ENCODE peak calls at places on chromosome 15, in ten cellular contexts. B is esophagus muscularis mucosa, X is heart left ventricle, M is breast epithelium, A is HepG2, K is adrenal gland, R is A549, H is Peyer's patch, T is endothelial cell of umbilical vein, P is IMR-90. G is an unnamed sample.

GRCh38 chr15:61169904-61170695 is 59.0 kb downstream of the RORA start:
- DNase-seq in A (no peak), X (no peak), B (no peak), K (no peak), M (no peak), R (no peak), P (no peak), T (no peak), H (no peak), G (no peak)

GRCh38 chr15:60582370-60583036 is 103.6 kb upstream of the ICE2 start:
- DNase-seq in R (no peak), B (no peak), H (no peak), A (peak; percentile 45), K (no peak), X (no peak), T (peak; percentile 49), P (peak; percentile 54), M (no peak), G (no peak)

GRCh38 chr15:77162872-77163633 is 92.1 kb upstream of the TSPAN3 start:
- DNase-seq in H (no peak), X (no peak), K (no peak), R (no peak), B (no peak), P (no peak), T (no peak), M (no peak), A (no peak), G (no peak)

GRCh38 chr15:75452968-75453702 is 1.6 kb upstream of the SIN3A start:
- DNase-seq in A (peak; percentile 42), H (peak; percentile 72), X (peak; percentile 55), K (peak; percentile 77), R (peak; percentile 25), M (peak; percentile 66), T (peak; percentile 49), B (peak; percentile 92), P (no peak), G (peak; percentile 51)

GRCh38 chr15:89820651-89821611 is 6.3 kb upstream of the ANPEP start:
- DNase-seq in P (peak; percentile 86), H (no peak), R (peak; percentile 81), B (no peak), M (no peak), A (no peak), X (no peak), K (peak; percentile 57), T (peak; percentile 72), G (no peak)

GRCh38 chr15:51075364-51075763 is 19.3 kb downstream of the TNFAIP8L3 start:
- DNase-seq in T (no peak), B (no peak), H (no peak), X (peak; percentile 58), P (no peak), R (no peak), M (no peak), A (no peak), K (no peak), G (no peak)

GRCh38 chr15:23647421-23648375 is at the start of gene MAGEL2:
- DNase-seq in A (no peak), P (no peak), H (no peak), R (no peak), K (no peak), T (no peak), B (no peak), X (no peak), M (no peak), G (no peak)

GRCh38 chr15:55627730-55628368 is 39.7 kb upstream of the PYGO1 start:
- DNase-seq in K (peak; percentile 81), M (no peak), B (no peak), A (peak; percentile 18), T (peak; percentile 76), P (peak; percentile 95), R (peak; percentile 89), H (no peak), X (no peak), G (peak; percentile 80)

GRCh38 chr15:93126496-93127083 is 37.6 kb upstream of the RGMA start:
- DNase-seq in M (no peak), P (no peak), K (peak; percentile 50), X (peak; percentile 69), T (no peak), A (no peak), H (no peak), R (no peak), B (no peak), G (no peak)

GRCh38 chr15:71329509-71330260 is 214.4 kb downstream of the THSD4 start:
- DNase-seq in P (peak; percentile 46), A (no peak), T (peak; percentile 4), H (peak; percentile 81), M (no peak), R (no peak), B (no peak), K (peak; percentile 81), X (no peak), G (no peak)

GRCh38 chr15:89307046-89307587 is 27.5 kb downstream of the POLG start:
- DNase-seq in P (peak; percentile 66), B (no peak), X (no peak), R (no peak), K (no peak), M (no peak), H (no peak), A (no peak), T (peak; percentile 52), G (no peak)

GRCh38 chr15:76339302-76340197 is 3.0 kb downstream of the ISL2 start:
- DNase-seq in R (no peak), A (no peak), H (no peak), T (peak; percentile 62), M (no peak), P (no peak), X (no peak), B (no peak), K (no peak), G (peak; percentile 82)

GRCh38 chr15:52568569-52569243 is at the start of gene ARPP19:
- DNase-seq in A (peak; percentile 94), K (peak; percentile 96), H (peak; percentile 96), M (peak; percentile 89), R (peak; percentile 99), B (peak; percentile 97), X (peak; percentile 89), P (peak; percentile 86), T (peak; percentile 86), G (peak; percentile 91)
- TF ChIP-seq POLR2A in A (peak; percentile 68), K (peak; percentile 66), H (peak; percentile 72), M (peak; percentile 87), R (peak; percentile 67), B (peak; percentile 84), X (peak; percentile 76), P (peak; percentile 62), T (peak; percentile 88), G (no peak)

GRCh38 chr15:58021332-58022230 is 43.9 kb downstream of the ALDH1A2 start:
- DNase-seq in P (no peak), H (no peak), K (no peak), M (no peak), X (no peak), A (no peak), R (no peak), B (no peak), T (no peak), G (no peak)

GRCh38 chr15:58026051-58026450 is 39.5 kb downstream of the ALDH1A2 start:
- DNase-seq in A (no peak), R (no peak), X (no peak), T (no peak), M (no peak), K (no peak), B (no peak), H (no peak), P (no peak), G (no peak)

GRCh38 chr15:58026552-58026951 is 39.0 kb downstream of the ALDH1A2 start:
- DNase-seq in H (no peak), T (no peak), X (no peak), P (no peak), K (no peak), A (no peak), R (no peak), M (no peak), B (no peak), G (no peak)
- H3K4me3 ChIP-seq in H (no peak overlapping the region), T (no peak overlapping the region), X (no peak overlapping the region), P (no peak overlapping the region), K (no peak overlapping the region), A (no peak overlapping the region), R (no peak overlapping the region), M (no peak overlapping the region), B (no peak overlapping the region), G (no peak overlapping the region)

GRCh38 chr15:74432271-74432967 is 1.3 kb downstream of the SEMA7A start:
- DNase-seq in H (no peak), A (no peak), P (no peak), T (no peak), M (no peak), X (no peak), B (no peak), K (no peak), R (no peak), G (no peak)

GRCh38 chr15:74434260-74434915 is 630 bp upstream of the SEMA7A start:
- DNase-seq in B (no peak), R (no peak), P (peak; percentile 15), M (no peak), A (no peak), H (no peak), T (no peak), X (no peak), K (no peak), G (no peak)

GRCh38 chr15:74432968-74433591 is 678 bp downstream of the SEMA7A start:
- DNase-seq in P (no peak), T (no peak), B (no peak), M (no peak), K (no peak), X (no peak), A (no peak), R (no peak), H (no peak), G (no peak)

GRCh38 chr15:74431645-74432044 is 2.1 kb downstream of the SEMA7A start:
- DNase-seq in M (no peak), R (no peak), T (no peak), P (no peak), A (no peak), K (no peak), H (no peak), X (no peak), B (no peak), G (no peak)

GRCh38 chr15:74433592-74434259 is at the start of gene SEMA7A:
- DNase-seq in K (peak; percentile 81), R (peak; percentile 81), M (peak; percentile 54), T (peak; percentile 70), A (peak; percentile 64), P (peak; percentile 71), H (peak; percentile 94), B (peak; percentile 96), X (peak; percentile 87), G (peak; percentile 95)
- TF ChIP-seq CTCF in K (no peak), R (no peak), M (no peak), T (no peak), A (peak; percentile 10), P (no peak), H (no peak), B (no peak), X (no peak), G (no peak)

DNA sequence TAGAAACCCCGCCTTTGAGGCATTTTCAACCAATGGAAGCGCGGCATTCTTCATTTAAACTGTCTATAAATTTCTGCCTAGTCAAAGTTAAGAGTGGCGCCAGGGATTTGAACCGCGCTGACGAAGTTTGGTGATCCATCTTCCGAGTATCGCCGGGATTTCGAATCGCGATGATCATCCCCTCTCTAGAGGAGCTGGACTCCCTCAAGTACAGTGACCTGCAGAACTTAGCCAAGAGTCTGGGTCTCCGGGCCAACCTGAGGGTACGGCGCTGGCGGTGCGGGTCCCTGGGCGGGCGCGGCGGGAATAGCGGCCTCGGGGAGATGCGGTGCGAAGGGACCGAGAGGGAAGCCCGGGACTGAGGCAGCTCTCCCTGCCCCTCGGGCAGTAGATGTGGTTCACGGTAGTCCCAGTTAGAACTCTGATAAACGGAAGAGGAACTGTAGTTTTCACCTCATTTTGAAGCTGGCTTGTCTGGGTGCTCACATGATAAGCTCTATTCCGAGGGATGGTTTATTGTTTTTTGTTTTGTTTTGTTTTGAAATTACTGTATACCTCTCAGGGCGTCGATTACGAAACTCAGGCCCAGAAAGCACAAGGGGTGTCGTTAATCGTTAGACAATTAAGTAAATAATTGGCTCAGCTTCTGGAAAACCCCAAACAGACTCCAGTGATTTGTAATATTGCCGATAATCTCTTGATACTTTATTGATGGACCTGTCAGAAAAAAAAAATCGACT is at the start of gene NUSAP1:
- DNase-seq in H (no peak), M (no peak), A (peak; percentile 38), T (no peak), K (no peak), X (no peak), P (no peak), R (peak; percentile 42), B (no peak), G (no peak)
- TF ChIP-seq POLR2A in H (peak; percentile 72), M (no peak), A (peak; percentile 95), T (peak; percentile 90), K (peak; percentile 94), X (peak; percentile 39), P (peak; percentile 81), R (peak; percentile 55), B (no peak), G (no peak)